ENCODE peak calls at places on chromosomes 16 and 17, in eight cellular contexts. One of them, this sample, is unnamed.

GRCh38 chr17:14776791-14777190 is 475.9 kb downstream of the HS3ST3B1 start:
- DNase-seq in AG09309: no peak
- DNase-seq in aorta: no peak
- DNase-seq in iPS DF 6.9: no peak
- DNase-seq in right atrium auricular region: no peak
- DNase-seq in tibial artery: no peak
- DNase-seq in heart right ventricle: no peak
- DNase-seq in right lobe of liver: no peak
- DNase-seq in this sample: peak; percentile 12

GRCh38 chr17:74099441-74100340 is 103.8 kb upstream of the RPL38 start:
- DNase-seq in tibial artery: no peak
- DNase-seq in heart right ventricle: no peak
- DNase-seq in aorta: no peak
- DNase-seq in iPS DF 6.9: no peak
- DNase-seq in right atrium auricular region: no peak
- DNase-seq in right lobe of liver: no peak
- DNase-seq in AG09309: no peak
- DNase-seq in this sample: no peak

GRCh38 chr16:85750021-85750826 is 672 bp downstream of the C16orf74 start:
- DNase-seq in tibial artery: no peak
- DNase-seq in heart right ventricle: peak; percentile 35
- DNase-seq in right atrium auricular region: no peak
- DNase-seq in right lobe of liver: no peak
- DNase-seq in iPS DF 6.9: no peak
- DNase-seq in aorta: no peak
- DNase-seq in AG09309: no peak
- DNase-seq in this sample: no peak

GRCh38 chr16:4602330-4602729 is 12.4 kb downstream of the UBALD1 start:
- DNase-seq in aorta: no peak
- DNase-seq in iPS DF 6.9: no peak
- DNase-seq in right lobe of liver: no peak
- DNase-seq in AG09309: no peak
- DNase-seq in heart right ventricle: no peak
- DNase-seq in right atrium auricular region: no peak
- DNase-seq in tibial artery: no peak
- DNase-seq in this sample: no peak

GRCh38 chr17:4362141-4362540 is 4.3 kb downstream of the UBE2G1 start:
- DNase-seq in AG09309: no peak
- DNase-seq in iPS DF 6.9: no peak
- DNase-seq in aorta: no peak
- DNase-seq in tibial artery: no peak
- DNase-seq in right atrium auricular region: no peak
- DNase-seq in right lobe of liver: no peak
- DNase-seq in heart right ventricle: no peak
- DNase-seq in this sample: no peak

GRCh38 chr17:27457731-27458523 is 1.7 kb downstream of the KSR1 start:
- DNase-seq in aorta: no peak
- DNase-seq in tibial artery: no peak
- DNase-seq in right lobe of liver: no peak
- DNase-seq in right atrium auricular region: no peak
- DNase-seq in heart right ventricle: no peak
- DNase-seq in iPS DF 6.9: no peak
- DNase-seq in AG09309: peak; percentile 63
- DNase-seq in this sample: peak; percentile 40

GRCh38 chr17:4956493-4957061 is 5.7 kb downstream of the ENO3 start:
- DNase-seq in iPS DF 6.9: no peak
- DNase-seq in heart right ventricle: no peak
- DNase-seq in right atrium auricular region: no peak
- DNase-seq in AG09309: no peak
- DNase-seq in aorta: peak; percentile 58
- DNase-seq in tibial artery: no peak
- DNase-seq in right lobe of liver: no peak
- DNase-seq in this sample: no peak

GRCh38 chr16:65754799-65755691 is 611.4 kb upstream of the CDH5 start:
- DNase-seq in iPS DF 6.9: no peak
- DNase-seq in right lobe of liver: no peak
- DNase-seq in right atrium auricular region: no peak
- DNase-seq in tibial artery: no peak
- DNase-seq in heart right ventricle: no peak
- DNase-seq in aorta: no peak
- DNase-seq in AG09309: peak; percentile 72
- DNase-seq in this sample: no peak

GRCh38 chr16:57892447-57893096 is 78.4 kb downstream of the CNGB1 start:
- DNase-seq in aorta: peak; percentile 75
- DNase-seq in tibial artery: no peak
- DNase-seq in right atrium auricular region: no peak
- DNase-seq in AG09309: no peak
- DNase-seq in iPS DF 6.9: no peak
- DNase-seq in right lobe of liver: no peak
- DNase-seq in heart right ventricle: no peak
- DNase-seq in this sample: no peak

GRCh38 chr17:28901866-28902818 is 737 bp downstream of the DHRS13 start:
- DNase-seq in tibial artery: no peak
- DNase-seq in iPS DF 6.9: no peak
- DNase-seq in right lobe of liver: peak; percentile 73
- DNase-seq in aorta: no peak
- DNase-seq in AG09309: no peak
- DNase-seq in right atrium auricular region: no peak
- DNase-seq in heart right ventricle: peak; percentile 52
- DNase-seq in this sample: no peak

GRCh38 chr17:28902819-28903545 is at the start of gene DHRS13:
- DNase-seq in heart right ventricle: peak; percentile 93
- DNase-seq in right lobe of liver: peak; percentile 95
- DNase-seq in iPS DF 6.9: peak; percentile 91
- DNase-seq in right atrium auricular region: peak; percentile 72
- DNase-seq in aorta: peak; percentile 90
- DNase-seq in tibial artery: peak; percentile 90
- DNase-seq in AG09309: no peak
- DNase-seq in this sample: peak; percentile 39

GRCh38 chr17:28898261-28898955 is 875 bp upstream of the FLOT2 start:
- DNase-seq in right lobe of liver: no peak
- DNase-seq in iPS DF 6.9: no peak
- DNase-seq in tibial artery: peak; percentile 34
- DNase-seq in heart right ventricle: no peak
- DNase-seq in right atrium auricular region: no peak
- DNase-seq in aorta: no peak
- DNase-seq in AG09309: no peak
- DNase-seq in this sample: no peak

GRCh38 chr17:28899212-28899815 is 1.8 kb upstream of the FLOT2 start:
- DNase-seq in AG09309: no peak
- DNase-seq in right lobe of liver: no peak
- DNase-seq in iPS DF 6.9: no peak
- DNase-seq in aorta: no peak
- DNase-seq in heart right ventricle: no peak
- DNase-seq in right atrium auricular region: no peak
- DNase-seq in tibial artery: no peak
- DNase-seq in this sample: no peak

DNA sequence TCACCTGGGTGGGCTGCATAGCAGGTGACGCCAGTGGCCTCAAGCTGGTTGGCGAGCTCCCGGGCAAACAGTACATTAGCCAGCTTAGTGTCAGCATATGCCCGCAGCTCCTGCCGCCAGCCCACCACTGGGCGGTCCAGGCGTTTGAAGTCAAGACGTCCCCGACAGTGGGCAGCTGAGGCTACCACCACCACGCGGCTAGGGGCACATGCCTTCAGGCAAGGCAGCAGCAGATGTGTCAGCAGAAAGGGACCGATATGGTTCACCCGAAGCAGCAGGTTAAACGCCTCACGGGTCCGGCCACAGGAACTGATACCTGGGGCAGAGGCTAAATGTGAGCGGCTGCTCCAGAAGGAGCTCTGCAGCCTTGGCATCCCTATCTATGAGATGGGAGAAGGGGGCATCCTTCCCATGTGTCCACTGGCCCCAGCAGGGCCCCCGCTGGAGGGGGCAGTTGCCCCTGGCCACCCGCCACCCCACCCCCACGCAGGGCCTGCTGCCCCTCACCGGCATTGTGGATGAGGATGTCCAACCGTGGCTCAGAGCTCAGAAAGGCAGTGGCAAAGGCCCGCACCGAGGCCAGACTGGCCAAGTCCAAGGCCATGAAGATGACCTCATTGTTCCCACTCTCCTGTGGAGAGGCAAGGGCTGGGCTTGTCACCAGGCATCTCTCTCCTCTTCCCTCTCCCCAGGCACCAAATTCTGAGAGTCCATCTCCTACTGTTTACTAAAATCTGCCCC is 1.7 kb downstream of the DHRS13 start:
- DNase-seq in tibial artery: peak; percentile 56
- DNase-seq in right lobe of liver: no peak
- DNase-seq in aorta: no peak
- DNase-seq in heart right ventricle: no peak
- DNase-seq in iPS DF 6.9: no peak
- DNase-seq in AG09309: no peak
- DNase-seq in right atrium auricular region: no peak
- DNase-seq in this sample: no peak
- H3K4me3 ChIP-seq in tibial artery: no peak overlapping the region
- H3K4me3 ChIP-seq in right lobe of liver: peak overlapping the region; percentile 57
- H3K4me3 ChIP-seq in aorta: no peak overlapping the region
- H3K4me3 ChIP-seq in heart right ventricle: no peak overlapping the region
- H3K4me3 ChIP-seq in iPS DF 6.9: no peak overlapping the region
- H3K4me3 ChIP-seq in AG09309: no peak overlapping the region
- H3K4me3 ChIP-seq in right atrium auricular region: no peak overlapping the region
- H3K4me3 ChIP-seq in this sample: no peak overlapping the region

DNA sequence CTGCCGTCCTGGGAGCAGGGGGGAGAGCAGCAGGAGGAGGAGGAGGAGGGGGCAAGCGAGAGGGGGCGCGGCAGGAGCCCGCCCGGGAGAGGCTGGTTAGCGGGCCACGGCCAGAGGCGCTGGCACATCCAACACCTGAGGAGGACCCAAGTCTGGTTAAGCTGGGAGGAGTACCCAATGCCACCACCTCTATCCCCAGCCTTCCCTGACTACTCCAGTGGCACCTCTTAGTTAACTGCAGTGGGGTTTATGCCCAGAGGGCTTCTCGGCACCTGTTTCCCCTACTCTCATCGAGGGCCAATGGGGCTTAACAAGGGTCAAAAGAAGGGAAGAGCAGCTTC is 5.6 kb downstream of the PHOSPHO1 start:
- DNase-seq in aorta: no peak
- DNase-seq in tibial artery: no peak
- DNase-seq in AG09309: no peak
- DNase-seq in iPS DF 6.9: no peak
- DNase-seq in right atrium auricular region: no peak
- DNase-seq in right lobe of liver: no peak
- DNase-seq in heart right ventricle: no peak
- DNase-seq in this sample: no peak
- H3K4me3 ChIP-seq in aorta: no peak overlapping the region
- H3K4me3 ChIP-seq in tibial artery: no peak overlapping the region
- H3K4me3 ChIP-seq in AG09309: no peak overlapping the region
- H3K4me3 ChIP-seq in iPS DF 6.9: peak overlapping the region; percentile 25
- H3K4me3 ChIP-seq in right atrium auricular region: peak overlapping the region; percentile 34
- H3K4me3 ChIP-seq in right lobe of liver: no peak overlapping the region
- H3K4me3 ChIP-seq in heart right ventricle: peak overlapping the region; percentile 37
- H3K4me3 ChIP-seq in this sample: no peak overlapping the region

GRCh38 chr17:56832446-56832845 is 1.3 kb downstream of the C17orf67 start:
- DNase-seq in tibial artery: no peak
- DNase-seq in AG09309: no peak
- DNase-seq in iPS DF 6.9: no peak
- DNase-seq in heart right ventricle: no peak
- DNase-seq in aorta: no peak
- DNase-seq in right atrium auricular region: no peak
- DNase-seq in right lobe of liver: no peak
- DNase-seq in this sample: no peak
- H3K4me3 ChIP-seq in tibial artery: peak overlapping the region; percentile 78
- H3K4me3 ChIP-seq in AG09309: no peak overlapping the region
- H3K4me3 ChIP-seq in iPS DF 6.9: no peak overlapping the region
- H3K4me3 ChIP-seq in heart right ventricle: peak overlapping the region; percentile 81
- H3K4me3 ChIP-seq in aorta: no peak overlapping the region
- H3K4me3 ChIP-seq in right atrium auricular region: peak overlapping the region; percentile 92
- H3K4me3 ChIP-seq in right lobe of liver: peak overlapping the region; percentile 64
- H3K4me3 ChIP-seq in this sample: peak overlapping the region; percentile 63

GRCh38 chr16:30472328-30472942 is at the start of gene ITGAL:
- DNase-seq in AG09309: no peak
- DNase-seq in iPS DF 6.9: no peak
- DNase-seq in right lobe of liver: peak; percentile 86
- DNase-seq in aorta: peak; percentile 81
- DNase-seq in tibial artery: no peak
- DNase-seq in right atrium auricular region: peak; percentile 60
- DNase-seq in heart right ventricle: peak; percentile 35
- DNase-seq in this sample: no peak
- H3K4me3 ChIP-seq in AG09309: no peak within 1 kb of the TSS
- H3K4me3 ChIP-seq in iPS DF 6.9: no peak within 1 kb of the TSS
- H3K4me3 ChIP-seq in right lobe of liver: peak within 1 kb of the TSS; percentile 9
- H3K4me3 ChIP-seq in aorta: no peak within 1 kb of the TSS
- H3K4me3 ChIP-seq in tibial artery: no peak within 1 kb of the TSS
- H3K4me3 ChIP-seq in right atrium auricular region: no peak within 1 kb of the TSS
- H3K4me3 ChIP-seq in heart right ventricle: peak within 1 kb of the TSS; percentile 11
- H3K4me3 ChIP-seq in this sample: no peak within 1 kb of the TSS

GRCh38 chr17:13209091-13209490 is 191.3 kb upstream of the ELAC2 start:
- DNase-seq in right atrium auricular region: no peak
- DNase-seq in tibial artery: no peak
- DNase-seq in AG09309: no peak
- DNase-seq in aorta: no peak
- DNase-seq in heart right ventricle: no peak
- DNase-seq in iPS DF 6.9: no peak
- DNase-seq in right lobe of liver: no peak
- DNase-seq in this sample: no peak
- H3K4me3 ChIP-seq in right atrium auricular region: no peak overlapping the region
- H3K4me3 ChIP-seq in tibial artery: no peak overlapping the region
- H3K4me3 ChIP-seq in AG09309: no peak overlapping the region
- H3K4me3 ChIP-seq in aorta: no peak overlapping the region
- H3K4me3 ChIP-seq in heart right ventricle: no peak overlapping the region
- H3K4me3 ChIP-seq in iPS DF 6.9: no peak overlapping the region
- H3K4me3 ChIP-seq in right lobe of liver: no peak overlapping the region
- H3K4me3 ChIP-seq in this sample: no peak overlapping the region

GRCh38 chr17:52159159-52159809 is 770 bp upstream of the CA10 start:
- DNase-seq in tibial artery: no peak
- DNase-seq in AG09309: no peak
- DNase-seq in right lobe of liver: no peak
- DNase-seq in aorta: no peak
- DNase-seq in iPS DF 6.9: no peak
- DNase-seq in heart right ventricle: no peak
- DNase-seq in right atrium auricular region: no peak
- DNase-seq in this sample: no peak
- H3K4me3 ChIP-seq in tibial artery: no peak overlapping the region
- H3K4me3 ChIP-seq in AG09309: no peak overlapping the region
- H3K4me3 ChIP-seq in right lobe of liver: no peak overlapping the region
- H3K4me3 ChIP-seq in aorta: no peak overlapping the region
- H3K4me3 ChIP-seq in iPS DF 6.9: peak overlapping the region; percentile 50
- H3K4me3 ChIP-seq in heart right ventricle: no peak overlapping the region
- H3K4me3 ChIP-seq in right atrium auricular region: no peak overlapping the region
- H3K4me3 ChIP-seq in this sample: no peak overlapping the region